ENCODE peak calls at places on chromosomes 12 and 14, in seven cellular contexts. Z is WERI-Rb-1, A is colonic mucosa, V is HCT116, I is dorsolateral prefrontal cortex, F is A549, O is sigmoid colon. N is an unnamed sample.

GRCh38 chr14:89327771-89328212 is 89.2 kb downstream of the FOXN3 start:
- DNase-seq in O (no peak), I (no peak), Z (no peak), F (no peak), A (no peak), V (no peak), N (no peak)

GRCh38 chr12:22821985-22822384 is 197.0 kb downstream of the ETNK1 start:
- DNase-seq in A (no peak), Z (no peak), I (no peak), V (no peak), O (no peak), F (no peak), N (no peak)

GRCh38 chr12:24424376-24424775 is 474.9 kb upstream of the SOX5 start:
- DNase-seq in F (no peak), A (no peak), V (no peak), I (no peak), O (no peak), Z (no peak), N (no peak)

GRCh38 chr12:95100264-95101190 is 27.1 kb upstream of the NR2C1 start:
- DNase-seq in V (no peak), I (no peak), A (no peak), O (no peak), Z (no peak), F (no peak), N (no peak)

GRCh38 chr12:6434205-6435180 is 10.3 kb upstream of the CD27 start:
- DNase-seq in F (no peak), I (no peak), Z (no peak), O (peak; percentile 49), V (no peak), A (no peak), N (no peak)

GRCh38 chr14:100302616-100303015 is 3.6 kb downstream of the SLC25A29 start:
- DNase-seq in V (no peak), F (peak; percentile 42), A (no peak), I (no peak), O (no peak), Z (no peak), N (no peak)

GRCh38 chr12:93571854-93572711 is at the start of gene SOCS2:
- DNase-seq in V (no peak), I (no peak), Z (peak; percentile 56), A (peak; percentile 63), O (peak; percentile 80), F (no peak), N (no peak)

GRCh38 chr14:96649327-96649601 is 147.1 kb downstream of the PAPOLA start:
- DNase-seq in F (no peak), Z (no peak), A (no peak), I (no peak), V (no peak), O (no peak), N (no peak)

GRCh38 chr12:94261781-94262180 is 113.4 kb downstream of the PLXNC1 start:
- DNase-seq in V (no peak), O (no peak), I (no peak), Z (no peak), A (no peak), F (no peak), N (no peak)

GRCh38 chr14:54083549-54084239 is 127.1 kb upstream of the BMP4 start:
- DNase-seq in F (no peak), I (no peak), Z (no peak), O (no peak), A (no peak), V (no peak), N (no peak)

GRCh38 chr12:78651755-78652154 is 212.8 kb upstream of the SYT1 start:
- DNase-seq in Z (no peak), F (no peak), A (no peak), V (no peak), I (no peak), O (no peak), N (no peak)

GRCh38 chr14:85934123-85934885 is 404.4 kb downstream of the FLRT2 start:
- DNase-seq in V (no peak), A (no peak), O (peak; percentile 61), I (peak; percentile 16), Z (no peak), F (peak; percentile 70), N (no peak)

GRCh38 chr14:54902521-54903420 is at the start of gene GCH1:
- DNase-seq in I (no peak), V (peak; percentile 61), A (peak; percentile 89), O (peak; percentile 71), Z (peak; percentile 85), F (peak; percentile 71), N (no peak)

GRCh38 chr14:91244501-91244901 is at the start of gene GPR68:
- DNase-seq in Z (peak; percentile 62), F (no peak), A (peak; percentile 46), V (no peak), I (peak; percentile 77), O (peak; percentile 84), N (peak; percentile 46)

GRCh38 chr12:90122716-90123115 is 414.1 kb upstream of the ATP2B1 start:
- DNase-seq in I (no peak), O (no peak), V (no peak), Z (no peak), A (no peak), F (no peak), N (no peak)

GRCh38 chr12:73623421-73623820 is 914.2 kb upstream of the ATXN7L3B start:
- DNase-seq in O (no peak), Z (no peak), A (no peak), I (no peak), V (no peak), F (no peak), N (no peak)

GRCh38 chr12:92827836-92828431 is 101.2 kb downstream of the EEA1 start:
- DNase-seq in A (peak; percentile 40), I (no peak), Z (peak; percentile 30), V (peak; percentile 28), O (no peak), F (peak; percentile 74), N (no peak)

GRCh38 chr12:26097046-26097878 is 27.6 kb downstream of the BHLHE41 start:
- DNase-seq in F (peak; percentile 80), V (peak; percentile 53), I (peak; percentile 77), Z (peak; percentile 63), O (peak; percentile 86), A (peak; percentile 77), N (peak; percentile 58)

GRCh38 chr12:11649413-11650278 is at the start of gene ETV6:
- DNase-seq in O (peak; percentile 88), I (peak; percentile 65), F (peak; percentile 87), A (peak; percentile 81), Z (peak; percentile 63), V (peak; percentile 63), N (peak; percentile 76)

GRCh38 chr14:55580401-55581010 is 499 bp downstream of the KTN1 start:
- DNase-seq in Z (peak; percentile 36), A (peak; percentile 61), I (no peak), V (no peak), F (peak; percentile 22), O (peak; percentile 68), N (no peak)

GRCh38 chr14:94330432-94330831 is 7.3 kb upstream of the SERPINA6 start:
- DNase-seq in Z (no peak), I (no peak), O (no peak), A (no peak), F (no peak), V (no peak), N (no peak)

GRCh38 chr14:69693823-69694729 is 72.9 kb upstream of the SRSF5 start:
- DNase-seq in A (peak; percentile 90), Z (peak; percentile 38), O (no peak), V (no peak), F (peak; percentile 25), I (no peak), N (no peak)

GRCh38 chr14:38208825-38209562 is 1.3 kb downstream of the SSTR1 start:
- DNase-seq in V (no peak), A (peak; percentile 83), I (peak; percentile 22), O (no peak), F (no peak), Z (peak; percentile 19), N (no peak)

GRCh38 chr14:105891221-105891602 is 364.8 kb downstream of the TMEM121 start:
- DNase-seq in O (peak; percentile 56), Z (peak; percentile 1), V (no peak), I (no peak), A (no peak), F (no peak), N (no peak)

GRCh38 chr14:30016025-30016424 is 88.4 kb upstream of the PRKD1 start:
- DNase-seq in I (no peak), Z (no peak), O (no peak), A (no peak), V (no peak), F (no peak), N (no peak)

DNA sequence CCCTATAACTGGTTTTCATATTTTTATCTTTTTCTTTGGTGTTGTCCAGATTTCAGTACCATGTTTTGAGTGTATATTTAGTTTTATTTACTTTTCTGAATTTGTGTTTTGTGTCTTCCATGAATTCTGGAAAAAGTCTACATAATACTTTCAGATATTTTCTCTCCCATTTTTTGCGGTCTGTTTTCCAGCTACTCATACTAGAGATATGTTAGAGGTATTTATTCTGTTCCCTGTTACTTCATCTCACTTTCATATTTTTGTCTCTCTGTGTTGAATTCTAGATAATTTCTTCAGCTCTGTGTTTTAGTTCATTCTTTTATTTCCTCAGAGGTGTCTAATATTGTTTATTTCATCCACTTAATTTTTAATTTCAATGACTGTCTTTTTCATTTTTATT is 74.2 kb downstream of the IFT81 start:
- DNase-seq in A (no peak), V (no peak), F (no peak), I (no peak), O (no peak), Z (no peak), N (no peak)
- H3K27ac ChIP-seq in A (no peak overlapping the region), V (no peak overlapping the region), F (peak overlapping the region; percentile 61), I (no peak overlapping the region), O (no peak overlapping the region), Z (no peak overlapping the region), N (no peak overlapping the region)

DNA sequence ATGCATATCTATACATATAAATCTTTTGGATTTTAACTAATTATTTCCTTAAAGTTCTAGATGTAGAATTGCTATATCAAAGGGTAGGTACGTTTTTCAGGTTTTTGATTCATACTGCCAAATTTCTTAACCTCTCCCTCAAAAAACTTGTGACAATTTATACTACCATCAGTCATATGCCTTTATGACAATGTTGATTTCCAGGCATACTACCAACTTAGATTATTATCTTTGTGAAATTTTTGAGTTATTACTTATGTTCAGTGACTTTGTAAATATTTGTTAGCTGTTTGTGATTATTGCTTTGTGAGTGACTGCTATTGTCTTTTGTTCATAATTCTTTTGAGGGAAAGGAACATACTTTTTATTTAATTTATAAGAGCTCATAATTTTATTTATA is 107.0 kb downstream of the SLC38A6 start:
- DNase-seq in I (no peak), Z (no peak), V (no peak), A (no peak), O (no peak), F (no peak), N (no peak)
- TF ChIP-seq CTCF in I (no peak), Z (no peak), V (no peak), A (no peak), O (no peak), F (no peak), N (no peak)

DNA sequence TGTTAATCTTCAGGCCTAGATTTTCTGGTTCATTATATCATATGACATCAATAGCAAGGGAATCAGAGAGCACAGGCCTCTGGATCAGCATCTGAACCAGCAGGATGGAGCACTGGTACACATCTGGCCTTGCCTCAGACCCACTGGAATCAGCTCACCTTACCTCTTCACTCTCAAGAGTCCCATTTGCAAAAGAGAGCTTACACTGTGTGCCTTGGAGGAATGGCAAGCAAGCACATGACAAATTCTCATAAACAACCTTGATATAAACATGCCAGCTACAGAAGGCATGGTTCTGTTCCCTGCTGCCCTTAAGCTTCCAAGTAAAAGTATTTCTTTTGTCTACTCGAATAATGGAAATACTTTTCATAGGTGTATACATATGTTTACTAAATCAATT is 128.6 kb upstream of the CPM start:
- DNase-seq in A (no peak), I (no peak), O (no peak), Z (no peak), F (no peak), V (no peak), N (no peak)
- H3K4me3 ChIP-seq in A (no peak overlapping the region), I (no peak overlapping the region), O (no peak overlapping the region), Z (no peak overlapping the region), F (no peak overlapping the region), V (no peak overlapping the region), N (no peak overlapping the region)

GRCh38 chr14:76268700-76269099 is 107.2 kb upstream of the ESRRB start:
- DNase-seq in A (no peak), Z (no peak), F (no peak), O (peak; percentile 39), I (no peak), V (no peak), N (no peak)
- H3K27ac ChIP-seq in A (no peak overlapping the region), Z (no peak overlapping the region), F (no peak overlapping the region), O (no peak overlapping the region), I (no peak overlapping the region), V (no peak overlapping the region), N (no peak overlapping the region)